ENCODE peak calls at places on chromosomes 11 and 22, in five cellular contexts. K is GM13977, C is midbrain, Q is EH, U is GDM1. V is an unnamed sample.

GRCh38 chr11:28269621-28270020 is 161.4 kb downstream of the METTL15 start:
- DNase-seq in U (no peak), Q (no peak), K (no peak), C (no peak), V (no peak)

GRCh38 chr11:76283190-76283589 is 76.9 kb upstream of the WNT11 start:
- DNase-seq in C (no peak), U (no peak), Q (no peak), K (no peak), V (no peak)

GRCh38 chr11:33319965-33320813 is 63.0 kb downstream of the HIPK3 start:
- DNase-seq in C (peak), K (no peak), Q (no peak), U (no peak), V (no peak)

GRCh38 chr22:32518351-32518750 is 43.7 kb downstream of the FBXO7 start:
- DNase-seq in U (no peak), Q (no peak), K (no peak), C (no peak), V (no peak)

GRCh38 chr11:8097062-8097814 is 16.2 kb downstream of the TUB start:
- DNase-seq in Q (no peak), C (no peak), U (no peak), K (peak), V (no peak)

GRCh38 chr22:46499798-46500174 is 37.6 kb downstream of the CELSR1 start:
- DNase-seq in C (no peak), K (no peak), Q (no peak), U (no peak), V (no peak)

GRCh38 chr11:70783356-70783755 is 385.0 kb downstream of the CTTN start:
- DNase-seq in Q (no peak), C (no peak), U (no peak), K (no peak), V (no peak)

GRCh38 chr11:58058276-58059010 is 27.7 kb downstream of the OR6Q1 start:
- DNase-seq in Q (no peak), K (no peak), C (no peak), U (no peak), V (no peak)

GRCh38 chr11:95676280-95676679 is 113.3 kb downstream of the FAM76B start:
- DNase-seq in K (no peak), Q (no peak), U (no peak), C (no peak), V (no peak)